ENCODE peak calls at places on chromosome 20, in six cellular contexts. K is cardiac muscle cell; L is adrenal gland; G is H9; S is CD8-positive, alpha-beta T cell; P is left ventricle myocardium inferior. E is an unnamed sample.
A peak's percentile ranks its signal among the peaks of the same experiment; 100 is the strongest.

GRCh38 chr20:38108438-38109024 is 56.5 kb downstream of the TGM2 start:
- DNase-seq in K (peak; percentile 32), L (peak; percentile 52), G (no peak), S (no peak), P (peak; percentile 69), E (no peak)

GRCh38 chr20:37552415-37552814 is 24.7 kb upstream of the BLCAP start:
- DNase-seq in K (no peak), L (no peak), G (no peak), S (no peak), P (no peak), E (no peak)

GRCh38 chr20:61092199-61092598 is 159.9 kb upstream of the CDH4 start:
- DNase-seq in K (no peak), L (no peak), G (no peak), S (no peak), P (no peak), E (no peak)

GRCh38 chr20:38935967-38936407 is 9.8 kb downstream of the FAM83D start:
- DNase-seq in K (no peak), L (peak; percentile 52), G (no peak), S (no peak), P (no peak), E (no peak)

GRCh38 chr20:49979030-49979832 is 3.5 kb upstream of the SNAI1 start:
- DNase-seq in K (peak; percentile 75), L (no peak), G (peak; percentile 86), S (peak; percentile 65), P (no peak), E (peak; percentile 86)

GRCh38 chr20:21289651-21290050 is 13.5 kb upstream of the XRN2 start:
- DNase-seq in K (no peak), L (no peak), G (no peak), S (no peak), P (no peak), E (no peak)

GRCh38 chr20:1946762-1947534 is 46.9 kb downstream of the PDYN start:
- DNase-seq in K (peak; percentile 84), L (no peak), G (peak; percentile 96), S (no peak), P (peak; percentile 31), E (peak; percentile 58)

GRCh38 chr20:38460040-38460623 is 12.5 kb upstream of the RALGAPB start:
- DNase-seq in K (peak; percentile 72), L (peak; percentile 43), G (no peak), S (no peak), P (no peak), E (peak; percentile 47)

GRCh38 chr20:11246251-11246775 is 572.5 kb upstream of the JAG1 start:
- DNase-seq in K (no peak), L (no peak), G (no peak), S (no peak), P (no peak), E (no peak)

GRCh38 chr20:64133951-64134407 is 26.6 kb upstream of the NPBWR2 start:
- DNase-seq in K (no peak), L (no peak), G (no peak), S (no peak), P (no peak), E (no peak)

GRCh38 chr20:54291339-54292060 is 83.6 kb downstream of the PFDN4 start:
- DNase-seq in K (no peak), L (no peak), G (peak; percentile 36), S (no peak), P (no peak), E (no peak)

GRCh38 chr20:20253744-20254330 is 114.1 kb upstream of the INSM1 start:
- DNase-seq in K (no peak), L (no peak), G (no peak), S (no peak), P (no peak), E (no peak)

GRCh38 chr20:1122388-1123315 is 4.2 kb downstream of the PSMF1 start:
- DNase-seq in K (no peak), L (peak; percentile 46), G (no peak), S (no peak), P (peak; percentile 32), E (no peak)

GRCh38 chr20:8129211-8129986 is 2.7 kb upstream of the PLCB1 start:
- DNase-seq in K (no peak), L (no peak), G (no peak), S (no peak), P (no peak), E (peak; percentile 87)

GRCh38 chr20:25000268-25000801 is 7.8 kb upstream of the APMAP start:
- DNase-seq in K (no peak), L (peak; percentile 74), G (peak; percentile 8), S (no peak), P (peak; percentile 77), E (peak; percentile 38)

GRCh38 chr20:38805958-38806854 is 709 bp downstream of the PPP1R16B start:
- DNase-seq in K (peak; percentile 9), L (peak; percentile 34), G (no peak), S (peak; percentile 30), P (peak; percentile 18), E (no peak)

GRCh38 chr20:18585134-18585533 is 2.7 kb upstream of the DTD1 start:
- DNase-seq in K (no peak), L (no peak), G (peak; percentile 77), S (no peak), P (no peak), E (peak; percentile 93)

GRCh38 chr20:41342474-41343464 is 2.1 kb downstream of the LPIN3 start:
- DNase-seq in K (no peak), L (no peak), G (no peak), S (no peak), P (no peak), E (peak; percentile 58)

GRCh38 chr20:25286917-25287316 is 39.0 kb downstream of the PYGB start:
- DNase-seq in K (no peak), L (peak; percentile 6), G (no peak), S (no peak), P (peak; percentile 9), E (no peak)

GRCh38 chr20:53024121-53024520 is 52.0 kb downstream of the TSHZ2 start:
- DNase-seq in K (no peak), L (no peak), G (no peak), S (no peak), P (no peak), E (no peak)

GRCh38 chr20:53872561-53873248 is 197.7 kb downstream of the BCAS1 start:
- DNase-seq in K (no peak), L (no peak), G (no peak), S (no peak), P (no peak), E (no peak)

GRCh38 chr20:34999021-34999451 is 43.4 kb downstream of the MYH7B start:
- DNase-seq in K (no peak), L (peak; percentile 41), G (no peak), S (no peak), P (no peak), E (peak; percentile 51)

GRCh38 chr20:54123587-54124180 is 50.1 kb downstream of the CYP24A1 start:
- DNase-seq in K (peak; percentile 23), L (peak; percentile 81), G (peak; percentile 91), S (no peak), P (no peak), E (peak; percentile 94)

GRCh38 chr20:11917663-11918062 is at the start of gene BTBD3:
- DNase-seq in K (peak; percentile 30), L (peak; percentile 81), G (no peak), S (no peak), P (peak; percentile 66), E (peak; percentile 32)

GRCh38 chr20:3714092-3714491 is 1.7 kb upstream of the SIGLEC1 start:
- DNase-seq in K (no peak), L (no peak), G (peak; percentile 17), S (no peak), P (no peak), E (no peak)

GRCh38 chr20:32541917-32542615 is 43.1 kb downstream of the NOL4L start:
- DNase-seq in K (no peak), L (no peak), G (no peak), S (no peak), P (no peak), E (no peak)
- H3K4me1 ChIP-seq in K (peaks cover 35% of the 10 kb centered on the region), L (no peaks in the 10 kb centered on the region), G (no peaks in the 10 kb centered on the region), S (peaks cover 90% of the 10 kb centered on the region), P (peaks cover 20% of the 10 kb centered on the region), E (peaks cover 17% of the 10 kb centered on the region)

GRCh38 chr20:59988141-59988540 is 29.9 kb downstream of the CDH26 start:
- DNase-seq in K (no peak), L (no peak), G (no peak), S (no peak), P (no peak), E (no peak)

GRCh38 chr20:59987135-59987534 is 28.9 kb downstream of the CDH26 start:
- DNase-seq in K (no peak), L (no peak), G (no peak), S (no peak), P (no peak), E (no peak)

GRCh38 chr20:59984551-59984950 is 26.3 kb downstream of the CDH26 start:
- DNase-seq in K (no peak), L (no peak), G (no peak), S (no peak), P (no peak), E (no peak)

GRCh38 chr20:59985864-59986263 is 27.6 kb downstream of the CDH26 start:
- DNase-seq in K (no peak), L (no peak), G (no peak), S (no peak), P (peak; percentile 42), E (peak; percentile 83)
- TF ChIP-seq CTCF in K (no peak), L (no peak), G (peak; percentile 56), S (no peak), P (peak; percentile 48), E (peak; percentile 94)

DNA sequence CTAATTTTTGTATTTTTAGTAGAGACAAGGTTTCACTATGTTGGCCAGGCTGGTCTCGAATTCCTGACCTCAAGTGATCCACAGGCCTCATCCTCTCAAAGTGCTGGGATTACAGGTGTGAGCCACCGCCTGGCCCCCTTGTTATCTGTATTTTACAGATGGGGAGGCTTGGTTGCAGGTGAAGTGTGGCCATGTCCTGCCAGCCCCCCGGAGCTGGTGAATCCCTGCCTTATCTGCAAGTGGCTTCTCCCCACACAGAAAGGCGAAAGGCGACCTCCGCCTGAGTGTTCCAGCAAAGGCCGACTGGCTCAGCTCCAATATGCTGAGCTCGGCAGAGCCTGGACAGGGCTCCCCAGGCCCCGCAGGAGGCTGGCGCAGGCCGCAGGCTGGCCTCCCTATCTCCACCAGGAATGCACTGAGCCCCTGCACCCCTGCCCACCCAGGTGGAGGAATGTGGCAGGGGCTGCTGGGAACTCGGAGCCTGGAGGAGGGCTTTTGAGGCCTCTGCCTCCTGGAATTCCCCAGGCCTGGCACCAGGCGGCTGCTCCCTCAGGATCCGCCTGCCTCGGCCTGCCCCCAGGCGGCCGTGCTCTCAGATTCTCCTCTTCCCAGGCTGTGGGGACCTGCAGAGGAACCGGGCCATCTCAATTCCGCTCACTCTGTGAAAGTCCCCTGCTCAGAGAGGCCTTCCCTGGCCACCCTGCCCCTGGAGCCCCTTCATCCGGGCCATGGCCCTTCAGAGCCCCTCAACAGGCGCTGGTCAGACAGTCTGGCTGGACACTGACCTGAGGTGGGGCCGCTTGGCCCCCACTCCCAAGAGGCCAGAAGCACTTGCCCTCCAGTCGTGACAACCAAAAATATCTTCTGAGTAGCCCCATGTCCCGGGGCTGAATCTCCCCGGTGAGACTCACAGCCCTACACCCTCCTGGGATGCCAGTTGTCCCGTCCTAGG is 9.3 kb upstream of the LAMA5 start:
- DNase-seq in K (peak; percentile 94), L (peak; percentile 77), G (peak; percentile 94), S (no peak), P (no peak), E (peak; percentile 90)
- H3K4me1 ChIP-seq in K (peaks cover 24% of the 10 kb centered on the region), L (peaks cover 15% of the 10 kb centered on the region), G (no peaks in the 10 kb centered on the region), S (no peaks in the 10 kb centered on the region), P (peaks cover 60% of the 10 kb centered on the region), E (peaks cover 50% of the 10 kb centered on the region)

GRCh38 chr20:58192567-58192966 is 35.9 kb downstream of the ANKRD60 start:
- DNase-seq in K (no peak), L (no peak), G (peak; percentile 50), S (peak; percentile 26), P (no peak), E (no peak)
- TF ChIP-seq CTCF in K (peak; percentile 77), L (peak; percentile 52), G (peak; percentile 86), S (peak; percentile 29), P (peak; percentile 66), E (peak; percentile 72)